ENCODE peak calls at places on chromosome 18, in seven cellular contexts. One of them, this sample, is unnamed.
A peak's percentile ranks its signal among the peaks of the same experiment; 100 is the strongest.

GRCh38 chr18:4734021-4734420 is 278.9 kb upstream of the DLGAP1 start:
- DNase-seq in A549: no peak
- DNase-seq in GM12865: no peak
- DNase-seq in omental fat pad: no peak
- DNase-seq in activated CD8-positive, alpha-beta memory T cell treated with anti-CD3 and anti-CD28 coated beads for 24 hours: no peak
- DNase-seq in NCI-H446 treated with DMSO at 0.1 percent for 48 hours: no peak
- DNase-seq in left ventricle myocardium superior: no peak
- DNase-seq in this sample: no peak

GRCh38 chr18:13420969-13421686 is 202.6 kb downstream of the LDLRAD4 start:
- DNase-seq in A549: no peak
- DNase-seq in GM12865: no peak
- DNase-seq in omental fat pad: no peak
- DNase-seq in activated CD8-positive, alpha-beta memory T cell treated with anti-CD3 and anti-CD28 coated beads for 24 hours: no peak
- DNase-seq in NCI-H446 treated with DMSO at 0.1 percent for 48 hours: no peak
- DNase-seq in left ventricle myocardium superior: no peak
- DNase-seq in this sample: no peak

GRCh38 chr18:36153203-36153602 is 23.5 kb downstream of the ELP2 start:
- DNase-seq in A549: no peak
- DNase-seq in GM12865: no peak
- DNase-seq in omental fat pad: no peak
- DNase-seq in activated CD8-positive, alpha-beta memory T cell treated with anti-CD3 and anti-CD28 coated beads for 24 hours: no peak
- DNase-seq in NCI-H446 treated with DMSO at 0.1 percent for 48 hours: no peak
- DNase-seq in left ventricle myocardium superior: no peak
- DNase-seq in this sample: no peak

GRCh38 chr18:42545825-42546224 is 569.7 kb downstream of the RIT2 start:
- DNase-seq in A549: no peak
- DNase-seq in GM12865: no peak
- DNase-seq in omental fat pad: no peak
- DNase-seq in activated CD8-positive, alpha-beta memory T cell treated with anti-CD3 and anti-CD28 coated beads for 24 hours: no peak
- DNase-seq in NCI-H446 treated with DMSO at 0.1 percent for 48 hours: no peak
- DNase-seq in left ventricle myocardium superior: no peak
- DNase-seq in this sample: no peak

GRCh38 chr18:62662799-62663173 is 52.6 kb upstream of the PHLPP1 start:
- DNase-seq in A549: no peak
- DNase-seq in GM12865: no peak
- DNase-seq in omental fat pad: no peak
- DNase-seq in activated CD8-positive, alpha-beta memory T cell treated with anti-CD3 and anti-CD28 coated beads for 24 hours: no peak
- DNase-seq in NCI-H446 treated with DMSO at 0.1 percent for 48 hours: no peak
- DNase-seq in left ventricle myocardium superior: no peak
- DNase-seq in this sample: no peak

GRCh38 chr18:13258792-13259385 is 40.3 kb downstream of the LDLRAD4 start:
- DNase-seq in A549: no peak
- DNase-seq in GM12865: no peak
- DNase-seq in omental fat pad: no peak
- DNase-seq in activated CD8-positive, alpha-beta memory T cell treated with anti-CD3 and anti-CD28 coated beads for 24 hours: peak; percentile 17
- DNase-seq in NCI-H446 treated with DMSO at 0.1 percent for 48 hours: no peak
- DNase-seq in left ventricle myocardium superior: no peak
- DNase-seq in this sample: no peak

GRCh38 chr18:8469793-8470192 is 139.4 kb upstream of the RAB12 start:
- DNase-seq in A549: no peak
- DNase-seq in GM12865: no peak
- DNase-seq in omental fat pad: no peak
- DNase-seq in activated CD8-positive, alpha-beta memory T cell treated with anti-CD3 and anti-CD28 coated beads for 24 hours: no peak
- DNase-seq in NCI-H446 treated with DMSO at 0.1 percent for 48 hours: no peak
- DNase-seq in left ventricle myocardium superior: no peak
- DNase-seq in this sample: no peak

GRCh38 chr18:33821503-33821902 is 243.5 kb downstream of the ASXL3 start:
- DNase-seq in A549: no peak
- DNase-seq in GM12865: no peak
- DNase-seq in omental fat pad: no peak
- DNase-seq in activated CD8-positive, alpha-beta memory T cell treated with anti-CD3 and anti-CD28 coated beads for 24 hours: no peak
- DNase-seq in NCI-H446 treated with DMSO at 0.1 percent for 48 hours: no peak
- DNase-seq in left ventricle myocardium superior: no peak
- DNase-seq in this sample: no peak

GRCh38 chr18:78144669-78145068 is 834.9 kb upstream of the SALL3 start:
- DNase-seq in A549: no peak
- DNase-seq in GM12865: no peak
- DNase-seq in omental fat pad: no peak
- DNase-seq in activated CD8-positive, alpha-beta memory T cell treated with anti-CD3 and anti-CD28 coated beads for 24 hours: no peak
- DNase-seq in NCI-H446 treated with DMSO at 0.1 percent for 48 hours: no peak
- DNase-seq in left ventricle myocardium superior: no peak
- DNase-seq in this sample: no peak

GRCh38 chr18:49524349-49524748 is 37.3 kb upstream of the C18orf32 start:
- DNase-seq in A549: no peak
- DNase-seq in GM12865: no peak
- DNase-seq in omental fat pad: no peak
- DNase-seq in activated CD8-positive, alpha-beta memory T cell treated with anti-CD3 and anti-CD28 coated beads for 24 hours: no peak
- DNase-seq in NCI-H446 treated with DMSO at 0.1 percent for 48 hours: no peak
- DNase-seq in left ventricle myocardium superior: no peak
- DNase-seq in this sample: no peak

GRCh38 chr18:54736981-54737380 is 91.3 kb upstream of the RAB27B start:
- DNase-seq in A549: no peak
- DNase-seq in GM12865: no peak
- DNase-seq in omental fat pad: no peak
- DNase-seq in activated CD8-positive, alpha-beta memory T cell treated with anti-CD3 and anti-CD28 coated beads for 24 hours: no peak
- DNase-seq in NCI-H446 treated with DMSO at 0.1 percent for 48 hours: no peak
- DNase-seq in left ventricle myocardium superior: no peak
- DNase-seq in this sample: no peak

GRCh38 chr18:47898055-47898454 is 32.4 kb downstream of the SMAD2 start:
- DNase-seq in A549: no peak
- DNase-seq in GM12865: no peak
- DNase-seq in omental fat pad: no peak
- DNase-seq in activated CD8-positive, alpha-beta memory T cell treated with anti-CD3 and anti-CD28 coated beads for 24 hours: no peak
- DNase-seq in NCI-H446 treated with DMSO at 0.1 percent for 48 hours: no peak
- DNase-seq in left ventricle myocardium superior: no peak
- DNase-seq in this sample: no peak

GRCh38 chr18:79571221-79572092 is 108.1 kb upstream of the CTDP1 start:
- DNase-seq in A549: no peak
- DNase-seq in GM12865: no peak
- DNase-seq in omental fat pad: peak; percentile 8
- DNase-seq in activated CD8-positive, alpha-beta memory T cell treated with anti-CD3 and anti-CD28 coated beads for 24 hours: no peak
- DNase-seq in NCI-H446 treated with DMSO at 0.1 percent for 48 hours: no peak
- DNase-seq in left ventricle myocardium superior: no peak
- DNase-seq in this sample: no peak

GRCh38 chr18:57922885-57923284 is 119.8 kb upstream of the ATP8B1 start:
- DNase-seq in A549: no peak
- DNase-seq in GM12865: no peak
- DNase-seq in omental fat pad: no peak
- DNase-seq in activated CD8-positive, alpha-beta memory T cell treated with anti-CD3 and anti-CD28 coated beads for 24 hours: no peak
- DNase-seq in NCI-H446 treated with DMSO at 0.1 percent for 48 hours: no peak
- DNase-seq in left ventricle myocardium superior: no peak
- DNase-seq in this sample: no peak

GRCh38 chr18:23069481-23069880 is 65.8 kb upstream of the CABLES1 start:
- DNase-seq in A549: no peak
- DNase-seq in GM12865: no peak
- DNase-seq in omental fat pad: no peak
- DNase-seq in activated CD8-positive, alpha-beta memory T cell treated with anti-CD3 and anti-CD28 coated beads for 24 hours: peak; percentile 58
- DNase-seq in NCI-H446 treated with DMSO at 0.1 percent for 48 hours: no peak
- DNase-seq in left ventricle myocardium superior: no peak
- DNase-seq in this sample: no peak

GRCh38 chr18:8654482-8655451 is 45.5 kb downstream of the RAB12 start:
- DNase-seq in A549: peak; percentile 43
- DNase-seq in GM12865: no peak
- DNase-seq in omental fat pad: no peak
- DNase-seq in activated CD8-positive, alpha-beta memory T cell treated with anti-CD3 and anti-CD28 coated beads for 24 hours: no peak
- DNase-seq in NCI-H446 treated with DMSO at 0.1 percent for 48 hours: peak; percentile 37
- DNase-seq in left ventricle myocardium superior: no peak
- DNase-seq in this sample: no peak

GRCh38 chr18:44887227-44887631 is 206.5 kb downstream of the SETBP1 start:
- DNase-seq in A549: peak; percentile 1
- DNase-seq in GM12865: peak; percentile 68
- DNase-seq in omental fat pad: no peak
- DNase-seq in activated CD8-positive, alpha-beta memory T cell treated with anti-CD3 and anti-CD28 coated beads for 24 hours: peak; percentile 60
- DNase-seq in NCI-H446 treated with DMSO at 0.1 percent for 48 hours: peak; percentile 17
- DNase-seq in left ventricle myocardium superior: no peak
- DNase-seq in this sample: peak; percentile 80

GRCh38 chr18:79803611-79804051 is 5.9 kb downstream of the KCNG2 start:
- DNase-seq in A549: no peak
- DNase-seq in GM12865: no peak
- DNase-seq in omental fat pad: no peak
- DNase-seq in activated CD8-positive, alpha-beta memory T cell treated with anti-CD3 and anti-CD28 coated beads for 24 hours: no peak
- DNase-seq in NCI-H446 treated with DMSO at 0.1 percent for 48 hours: no peak
- DNase-seq in left ventricle myocardium superior: no peak
- DNase-seq in this sample: no peak

GRCh38 chr18:46411862-46412690 is 244.9 kb downstream of the LOXHD1 start:
- DNase-seq in A549: no peak
- DNase-seq in GM12865: no peak
- DNase-seq in omental fat pad: no peak
- DNase-seq in activated CD8-positive, alpha-beta memory T cell treated with anti-CD3 and anti-CD28 coated beads for 24 hours: no peak
- DNase-seq in NCI-H446 treated with DMSO at 0.1 percent for 48 hours: peak; percentile 73
- DNase-seq in left ventricle myocardium superior: peak; percentile 67
- DNase-seq in this sample: no peak

GRCh38 chr18:79525556-79526467 is 130.1 kb downstream of the NFATC1 start:
- DNase-seq in A549: no peak
- DNase-seq in GM12865: no peak
- DNase-seq in omental fat pad: no peak
- DNase-seq in activated CD8-positive, alpha-beta memory T cell treated with anti-CD3 and anti-CD28 coated beads for 24 hours: no peak
- DNase-seq in NCI-H446 treated with DMSO at 0.1 percent for 48 hours: no peak
- DNase-seq in left ventricle myocardium superior: peak; percentile 86
- DNase-seq in this sample: no peak

GRCh38 chr18:54926593-54927297 is 32.5 kb downstream of the CCDC68 start:
- DNase-seq in A549: no peak
- DNase-seq in GM12865: no peak
- DNase-seq in omental fat pad: no peak
- DNase-seq in activated CD8-positive, alpha-beta memory T cell treated with anti-CD3 and anti-CD28 coated beads for 24 hours: no peak
- DNase-seq in NCI-H446 treated with DMSO at 0.1 percent for 48 hours: no peak
- DNase-seq in left ventricle myocardium superior: no peak
- DNase-seq in this sample: no peak

GRCh38 chr18:50970006-50970405 is 2.2 kb downstream of the ELAC1 start:
- DNase-seq in A549: no peak
- DNase-seq in GM12865: no peak
- DNase-seq in omental fat pad: no peak
- DNase-seq in activated CD8-positive, alpha-beta memory T cell treated with anti-CD3 and anti-CD28 coated beads for 24 hours: no peak
- DNase-seq in NCI-H446 treated with DMSO at 0.1 percent for 48 hours: no peak
- DNase-seq in left ventricle myocardium superior: peak; percentile 67
- DNase-seq in this sample: no peak

GRCh38 chr18:50611529-50611941 is 51.6 kb downstream of the MAPK4 start:
- DNase-seq in A549: no peak
- DNase-seq in GM12865: no peak
- DNase-seq in omental fat pad: no peak
- DNase-seq in activated CD8-positive, alpha-beta memory T cell treated with anti-CD3 and anti-CD28 coated beads for 24 hours: no peak
- DNase-seq in NCI-H446 treated with DMSO at 0.1 percent for 48 hours: no peak
- DNase-seq in left ventricle myocardium superior: no peak
- DNase-seq in this sample: no peak

GRCh38 chr18:10062941-10063300 is 149.1 kb downstream of the VAPA start:
- DNase-seq in A549: no peak
- DNase-seq in GM12865: no peak
- DNase-seq in omental fat pad: no peak
- DNase-seq in activated CD8-positive, alpha-beta memory T cell treated with anti-CD3 and anti-CD28 coated beads for 24 hours: no peak
- DNase-seq in NCI-H446 treated with DMSO at 0.1 percent for 48 hours: no peak
- DNase-seq in left ventricle myocardium superior: no peak
- DNase-seq in this sample: no peak

GRCh38 chr18:77366067-77366724 is 116.5 kb downstream of the GALR1 start:
- DNase-seq in A549: no peak
- DNase-seq in GM12865: no peak
- DNase-seq in omental fat pad: no peak
- DNase-seq in activated CD8-positive, alpha-beta memory T cell treated with anti-CD3 and anti-CD28 coated beads for 24 hours: no peak
- DNase-seq in NCI-H446 treated with DMSO at 0.1 percent for 48 hours: no peak
- DNase-seq in left ventricle myocardium superior: peak; percentile 37
- DNase-seq in this sample: no peak

This sample was measured in T-helper 2 cell treated with Interferon-gamma antibody and Interleukin-4, amounts not matched to agents 5 μg/mL and 100 μg/mL, for 36 hours.